ENCODE peak calls at places on chromosomes 3 and 15, in seven cellular contexts. L, G, W, U, R, P and J are unnamed samples.

GRCh38 chr15:80429964-80430363 is 25.8 kb downstream of the ARNT2 start:
- DNase-seq in R (no peak), U (no peak), G (no peak), L (no peak), W (no peak), P (no peak), J (no peak)

GRCh38 chr15:58521293-58521991 is 89.7 kb downstream of the LIPC start:
- DNase-seq in G (no peak), L (peak), P (peak), R (peak), U (peak), W (no peak), J (peak)

GRCh38 chr15:88241060-88241459 is 15.5 kb downstream of the NTRK3 start:
- DNase-seq in U (no peak), W (no peak), L (no peak), P (no peak), R (no peak), G (no peak), J (no peak)

GRCh38 chr3:165192610-165193192 is 3.5 kb downstream of the SLITRK3 start:
- DNase-seq in U (no peak), P (no peak), W (no peak), G (no peak), R (no peak), L (no peak), J (peak)

GRCh38 chr3:169128579-169128978 is 534.9 kb downstream of the MECOM start:
- DNase-seq in P (no peak), U (no peak), L (no peak), R (no peak), G (no peak), W (no peak), J (no peak)

GRCh38 chr3:27642796-27643195 is 79.3 kb downstream of the EOMES start:
- DNase-seq in W (no peak), R (no peak), P (no peak), G (no peak), U (no peak), L (no peak), J (no peak)

GRCh38 chr3:65406470-65406869 is 632.2 kb downstream of the MAGI1 start:
- DNase-seq in R (peak), U (no peak), W (no peak), G (no peak), L (no peak), P (no peak), J (peak)

GRCh38 chr3:123321806-123322205 is 120.1 kb downstream of the SEC22A start:
- DNase-seq in R (no peak), L (no peak), U (no peak), P (no peak), W (no peak), G (no peak), J (peak)

GRCh38 chr3:53346514-53346913 is 829 bp downstream of the DCP1A start:
- DNase-seq in G (no peak), P (no peak), R (peak), U (no peak), W (no peak), L (no peak), J (no peak)

GRCh38 chr3:53350652-53351051 is 3.3 kb upstream of the DCP1A start:
- DNase-seq in L (no peak), G (peak), P (no peak), W (no peak), U (no peak), R (peak), J (no peak)

GRCh38 chr3:53342353-53342752 is 5.0 kb downstream of the DCP1A start:
- DNase-seq in U (no peak), G (peak), P (peak), R (no peak), L (no peak), W (peak), J (peak)

GRCh38 chr3:53346922-53347260 is 452 bp downstream of the DCP1A start:
- DNase-seq in L (no peak), R (no peak), U (no peak), W (no peak), P (no peak), G (no peak), J (no peak)

GRCh38 chr3:53347261-53348064 is at the start of gene DCP1A:
- DNase-seq in W (peak), L (peak), R (peak), U (peak), G (peak), P (peak), J (peak)
- TF ChIP-seq POLR2A in W (peak), L (peak), R (peak), U (no peak), G (peak), P (peak), J (peak)

GRCh38 chr15:42498212-42499038 is 3.0 kb downstream of the SNAP23 start:
- DNase-seq in L (no peak), U (no peak), W (no peak), P (no peak), G (no peak), R (no peak), J (no peak)
- TF ChIP-seq CTCF in L (no peak), U (no peak), W (no peak), P (no peak), G (no peak), R (no peak), J (no peak)

GRCh38 chr3:72100626-72101187 is 315.8 kb upstream of the PROK2 start:
- DNase-seq in G (peak), R (peak), L (peak), P (peak), U (peak), W (peak), J (peak)

GRCh38 chr3:72100062-72100511 is 315.1 kb upstream of the PROK2 start:
- DNase-seq in G (no peak), U (no peak), W (no peak), R (peak), L (no peak), P (no peak), J (no peak)

GRCh38 chr3:72097053-72097452 is 312.1 kb upstream of the PROK2 start:
- DNase-seq in P (no peak), R (no peak), L (no peak), G (no peak), U (no peak), W (no peak), J (no peak)

GRCh38 chr3:72101538-72101937 is 316.6 kb upstream of the PROK2 start:
- DNase-seq in U (no peak), R (no peak), G (no peak), L (no peak), W (no peak), P (no peak), J (no peak)

DNA sequence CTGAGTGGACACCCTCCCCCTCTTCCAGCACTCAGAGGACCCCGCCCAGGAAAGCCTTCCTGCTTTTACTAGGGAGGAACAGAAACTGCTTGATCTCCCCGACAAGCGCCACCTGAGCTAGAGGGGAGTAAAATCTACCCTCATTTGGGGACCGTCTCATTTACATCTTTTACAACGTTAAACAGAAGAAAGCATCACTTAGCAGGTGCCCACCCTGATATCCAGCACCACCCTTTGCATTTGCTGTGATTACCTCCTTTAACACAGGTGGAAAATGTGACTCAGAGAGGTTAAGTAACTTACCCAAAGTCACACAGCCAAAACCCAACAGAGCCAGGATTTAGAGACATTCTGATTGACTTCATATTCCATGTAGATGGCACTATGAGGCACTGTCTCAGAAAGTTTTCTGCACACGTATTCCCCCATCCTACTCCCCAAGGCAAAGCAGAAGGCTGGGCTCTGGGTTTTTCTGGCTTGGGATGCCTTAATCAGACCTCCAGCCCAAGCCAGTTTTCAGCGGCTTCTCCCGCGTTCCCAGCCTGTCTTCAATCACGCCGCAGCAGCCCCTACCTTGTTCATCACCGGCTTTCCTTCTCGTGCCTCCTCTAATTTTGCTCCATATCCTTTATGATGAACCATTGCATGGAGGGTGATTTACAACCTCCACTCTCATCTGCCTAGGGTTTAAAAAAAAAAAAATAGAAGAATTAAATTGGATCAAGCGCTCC is 314.5 kb upstream of the PROK2 start:
- DNase-seq in P (no peak), G (no peak), U (no peak), W (no peak), R (no peak), L (no peak), J (no peak)
- H3K4me3 ChIP-seq in P (no peak), G (no peak), U (no peak), W (no peak), R (no peak), L (no peak), J (no peak)

GRCh38 chr3:195129644-195130492 is 141.1 kb downstream of the XXYLT1 start:
- DNase-seq in W (no peak), U (no peak), G (no peak), R (no peak), P (no peak), L (no peak), J (no peak)
- TF ChIP-seq POLR2A in W (no peak), U (no peak), G (no peak), R (no peak), P (no peak), L (no peak), J (no peak)

GRCh38 chr15:60945196-60945595 is 283.9 kb downstream of the RORA start:
- DNase-seq in R (no peak), U (no peak), P (peak), G (peak), W (peak), L (no peak), J (peak)

GRCh38 chr15:60949034-60949977 is 279.8 kb downstream of the RORA start:
- DNase-seq in W (no peak), L (no peak), R (no peak), U (no peak), G (no peak), P (no peak), J (no peak)
- TF ChIP-seq CTCF in W (no peak), L (no peak), R (no peak), U (no peak), G (no peak), P (no peak), J (no peak)

GRCh38 chr3:179673522-179673921 is 20.7 kb downstream of the USP13 start:
- DNase-seq in P (no peak), W (no peak), G (no peak), U (no peak), R (no peak), L (no peak), J (no peak)
- H3K4me3 ChIP-seq in P (no peak), W (no peak), G (no peak), U (no peak), R (no peak), L (no peak), J (no peak)